ENCODE peak calls at places on chromosomes 11 and 22, in eight cellular contexts. One of them, this sample, is unnamed.

GRCh38 chr11:6900327-6900999 is 8.2 kb upstream of the OR2D2 start:
- DNase-seq in thyroid gland: no peak
- DNase-seq in tibial nerve: no peak
- DNase-seq in upper lobe of left lung: no peak
- DNase-seq in IMR-90: peak; percentile 8
- DNase-seq in A549: no peak
- DNase-seq in prostate gland: no peak
- DNase-seq in spleen: no peak
- DNase-seq in this sample: no peak

GRCh38 chr11:62337682-62338181 is 484 bp downstream of the ASRGL1 start:
- DNase-seq in thyroid gland: peak; percentile 27
- DNase-seq in tibial nerve: no peak
- DNase-seq in upper lobe of left lung: peak; percentile 27
- DNase-seq in IMR-90: no peak
- DNase-seq in A549: peak; percentile 27
- DNase-seq in prostate gland: peak; percentile 28
- DNase-seq in spleen: peak; percentile 80
- DNase-seq in this sample: peak; percentile 19

GRCh38 chr11:46447544-46447943 is 56.0 kb upstream of the CHRM4 start:
- DNase-seq in thyroid gland: no peak
- DNase-seq in tibial nerve: no peak
- DNase-seq in upper lobe of left lung: no peak
- DNase-seq in IMR-90: no peak
- DNase-seq in A549: no peak
- DNase-seq in prostate gland: no peak
- DNase-seq in spleen: no peak
- DNase-seq in this sample: no peak

GRCh38 chr11:78265326-78265725 is 76.6 kb downstream of the USP35 start:
- DNase-seq in thyroid gland: no peak
- DNase-seq in tibial nerve: no peak
- DNase-seq in upper lobe of left lung: no peak
- DNase-seq in IMR-90: peak; percentile 4
- DNase-seq in A549: no peak
- DNase-seq in prostate gland: no peak
- DNase-seq in spleen: no peak
- DNase-seq in this sample: no peak

GRCh38 chr22:36287881-36288515 is 35.1 kb downstream of the APOL1 start:
- DNase-seq in thyroid gland: no peak
- DNase-seq in tibial nerve: no peak
- DNase-seq in upper lobe of left lung: no peak
- DNase-seq in IMR-90: no peak
- DNase-seq in A549: no peak
- DNase-seq in prostate gland: peak; percentile 66
- DNase-seq in spleen: peak; percentile 70
- DNase-seq in this sample: no peak

GRCh38 chr11:783581-784015 is 6.3 kb downstream of the CEND1 start:
- DNase-seq in thyroid gland: peak; percentile 87
- DNase-seq in tibial nerve: peak; percentile 17
- DNase-seq in upper lobe of left lung: peak; percentile 89
- DNase-seq in IMR-90: peak; percentile 96
- DNase-seq in A549: no peak
- DNase-seq in prostate gland: peak; percentile 85
- DNase-seq in spleen: peak; percentile 80
- DNase-seq in this sample: no peak

GRCh38 chr11:501683-502287 is 5.3 kb downstream of the RNH1 start:
- DNase-seq in thyroid gland: no peak
- DNase-seq in tibial nerve: no peak
- DNase-seq in upper lobe of left lung: no peak
- DNase-seq in IMR-90: no peak
- DNase-seq in A549: no peak
- DNase-seq in prostate gland: no peak
- DNase-seq in spleen: no peak
- DNase-seq in this sample: no peak

GRCh38 chr11:267491-267994 is 10.7 kb upstream of the NLRP6 start:
- DNase-seq in thyroid gland: no peak
- DNase-seq in tibial nerve: peak; percentile 53
- DNase-seq in upper lobe of left lung: peak; percentile 79
- DNase-seq in IMR-90: no peak
- DNase-seq in A549: peak; percentile 35
- DNase-seq in prostate gland: peak; percentile 46
- DNase-seq in spleen: peak; percentile 91
- DNase-seq in this sample: no peak

GRCh38 chr11:119403021-119403420 is 20.0 kb downstream of the THY1 start:
- DNase-seq in thyroid gland: no peak
- DNase-seq in tibial nerve: no peak
- DNase-seq in upper lobe of left lung: no peak
- DNase-seq in IMR-90: peak; percentile 29
- DNase-seq in A549: no peak
- DNase-seq in prostate gland: no peak
- DNase-seq in spleen: no peak
- DNase-seq in this sample: no peak

GRCh38 chr11:74134661-74135515 is 35.9 kb downstream of the C2CD3 start:
- DNase-seq in thyroid gland: no peak
- DNase-seq in tibial nerve: no peak
- DNase-seq in upper lobe of left lung: no peak
- DNase-seq in IMR-90: peak; percentile 32
- DNase-seq in A549: no peak
- DNase-seq in prostate gland: no peak
- DNase-seq in spleen: no peak
- DNase-seq in this sample: no peak

GRCh38 chr11:61061081-61061826 is 41.0 kb upstream of the CD5 start:
- DNase-seq in thyroid gland: no peak
- DNase-seq in tibial nerve: no peak
- DNase-seq in upper lobe of left lung: peak; percentile 21
- DNase-seq in IMR-90: no peak
- DNase-seq in A549: no peak
- DNase-seq in prostate gland: no peak
- DNase-seq in spleen: no peak
- DNase-seq in this sample: peak; percentile 19

GRCh38 chr11:57047610-57048009 is 58.9 kb downstream of the OR5AK2 start:
- DNase-seq in thyroid gland: no peak
- DNase-seq in tibial nerve: no peak
- DNase-seq in upper lobe of left lung: no peak
- DNase-seq in IMR-90: no peak
- DNase-seq in A549: no peak
- DNase-seq in prostate gland: no peak
- DNase-seq in spleen: no peak
- DNase-seq in this sample: no peak

GRCh38 chr11:64765291-64765803 is 5.6 kb upstream of the PYGM start:
- DNase-seq in thyroid gland: no peak
- DNase-seq in tibial nerve: no peak
- DNase-seq in upper lobe of left lung: no peak
- DNase-seq in IMR-90: no peak
- DNase-seq in A549: no peak
- DNase-seq in prostate gland: no peak
- DNase-seq in spleen: peak; percentile 79
- DNase-seq in this sample: no peak

GRCh38 chr22:23531283-23531921 is 48.7 kb downstream of the IGLL1 start:
- DNase-seq in thyroid gland: peak; percentile 1
- DNase-seq in tibial nerve: no peak
- DNase-seq in upper lobe of left lung: no peak
- DNase-seq in IMR-90: no peak
- DNase-seq in A549: no peak
- DNase-seq in prostate gland: no peak
- DNase-seq in spleen: peak; percentile 54
- DNase-seq in this sample: no peak

GRCh38 chr11:8533332-8533731 is 60.7 kb downstream of the STK33 start:
- DNase-seq in thyroid gland: peak; percentile 63
- DNase-seq in tibial nerve: no peak
- DNase-seq in upper lobe of left lung: no peak
- DNase-seq in IMR-90: no peak
- DNase-seq in A549: no peak
- DNase-seq in prostate gland: no peak
- DNase-seq in spleen: no peak
- DNase-seq in this sample: no peak

DNA sequence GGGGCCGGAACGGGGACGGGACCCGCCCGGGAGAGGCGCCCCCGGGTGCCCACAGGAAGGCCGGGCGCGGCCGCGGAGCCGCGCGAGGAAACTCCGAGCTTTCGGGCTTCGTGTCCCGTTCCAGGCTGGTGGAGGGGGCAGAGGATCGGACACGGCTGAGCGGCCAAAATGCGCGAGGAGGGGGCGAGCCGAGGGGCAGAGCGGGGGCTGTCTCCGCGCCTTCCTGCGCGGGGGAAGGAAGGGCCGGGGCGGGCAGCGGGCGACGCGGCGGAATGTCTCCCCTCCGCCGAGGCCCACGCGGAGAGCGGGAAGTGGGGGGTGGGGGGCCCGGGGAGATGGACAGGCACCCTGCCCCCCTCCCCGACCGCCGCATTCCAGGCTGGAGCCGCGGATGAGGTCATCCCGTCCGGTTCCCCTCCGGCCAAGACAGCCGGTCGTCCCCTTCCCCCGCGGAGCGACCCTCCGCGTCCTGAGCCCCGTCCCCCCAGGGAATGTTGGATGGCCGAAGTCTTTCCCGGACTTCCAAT is 465 bp downstream of the CDC42EP1 start:
- DNase-seq in thyroid gland: peak; percentile 68
- DNase-seq in tibial nerve: no peak
- DNase-seq in upper lobe of left lung: peak; percentile 46
- DNase-seq in IMR-90: peak; percentile 53
- DNase-seq in A549: no peak
- DNase-seq in prostate gland: no peak
- DNase-seq in spleen: no peak
- DNase-seq in this sample: no peak
- TF ChIP-seq POLR2A in thyroid gland: no peak
- TF ChIP-seq POLR2A in tibial nerve: no peak
- TF ChIP-seq POLR2A in upper lobe of left lung: no peak
- TF ChIP-seq POLR2A in IMR-90: peak; percentile 31
- TF ChIP-seq POLR2A in A549: no peak
- TF ChIP-seq POLR2A in prostate gland: no peak
- TF ChIP-seq POLR2A in spleen: no peak
- TF ChIP-seq POLR2A in this sample: no peak

DNA sequence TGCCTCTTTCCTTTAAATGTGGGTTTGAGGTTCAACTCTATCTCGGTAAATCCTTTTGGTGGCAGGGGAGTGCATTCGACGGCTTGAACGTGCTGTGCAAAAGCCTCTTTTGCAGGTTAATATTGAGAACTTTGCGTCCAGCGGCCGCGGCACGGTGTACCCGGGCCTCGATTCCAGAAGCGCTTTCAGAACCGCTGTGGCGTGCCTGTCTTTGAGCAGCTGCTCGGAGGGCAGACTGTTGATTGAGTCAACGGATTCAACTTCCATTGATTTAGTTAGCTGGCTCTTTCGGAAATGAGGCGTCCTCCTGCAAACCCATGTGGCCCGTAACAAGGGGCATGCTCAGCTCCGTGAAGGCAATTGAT is 1247.8 kb downstream of the BRD1 start:
- DNase-seq in thyroid gland: no peak
- DNase-seq in tibial nerve: no peak
- DNase-seq in upper lobe of left lung: no peak
- DNase-seq in IMR-90: no peak
- DNase-seq in A549: no peak
- DNase-seq in prostate gland: no peak
- DNase-seq in spleen: no peak
- DNase-seq in this sample: no peak
- TF ChIP-seq POLR2A in thyroid gland: no peak
- TF ChIP-seq POLR2A in tibial nerve: no peak
- TF ChIP-seq POLR2A in upper lobe of left lung: no peak
- TF ChIP-seq POLR2A in IMR-90: no peak
- TF ChIP-seq POLR2A in A549: no peak
- TF ChIP-seq POLR2A in prostate gland: no peak
- TF ChIP-seq POLR2A in spleen: no peak
- TF ChIP-seq POLR2A in this sample: no peak

GRCh38 chr22:41946360-41947180 is at the start of gene CENPM:
- DNase-seq in thyroid gland: peak; percentile 94
- DNase-seq in tibial nerve: peak; percentile 86
- DNase-seq in upper lobe of left lung: peak; percentile 89
- DNase-seq in IMR-90: peak; percentile 91
- DNase-seq in A549: peak; percentile 75
- DNase-seq in prostate gland: peak; percentile 93
- DNase-seq in spleen: peak; percentile 97
- DNase-seq in this sample: peak; percentile 70

GRCh38 chr22:41943661-41944209 is 3.2 kb downstream of the CENPM start:
- DNase-seq in thyroid gland: no peak
- DNase-seq in tibial nerve: no peak
- DNase-seq in upper lobe of left lung: no peak
- DNase-seq in IMR-90: peak; percentile 39
- DNase-seq in A549: no peak
- DNase-seq in prostate gland: no peak
- DNase-seq in spleen: no peak
- DNase-seq in this sample: no peak

GRCh38 chr22:41936894-41937169 is 10.1 kb downstream of the CENPM start:
- DNase-seq in thyroid gland: no peak
- DNase-seq in tibial nerve: no peak
- DNase-seq in upper lobe of left lung: no peak
- DNase-seq in IMR-90: no peak
- DNase-seq in A549: no peak
- DNase-seq in prostate gland: no peak
- DNase-seq in spleen: peak; percentile 72
- DNase-seq in this sample: no peak

GRCh38 chr22:41939981-41940852 is 6.7 kb downstream of the CENPM start:
- DNase-seq in thyroid gland: no peak
- DNase-seq in tibial nerve: no peak
- DNase-seq in upper lobe of left lung: peak; percentile 60
- DNase-seq in IMR-90: no peak
- DNase-seq in A549: no peak
- DNase-seq in prostate gland: peak; percentile 75
- DNase-seq in spleen: peak; percentile 95
- DNase-seq in this sample: no peak

DNA sequence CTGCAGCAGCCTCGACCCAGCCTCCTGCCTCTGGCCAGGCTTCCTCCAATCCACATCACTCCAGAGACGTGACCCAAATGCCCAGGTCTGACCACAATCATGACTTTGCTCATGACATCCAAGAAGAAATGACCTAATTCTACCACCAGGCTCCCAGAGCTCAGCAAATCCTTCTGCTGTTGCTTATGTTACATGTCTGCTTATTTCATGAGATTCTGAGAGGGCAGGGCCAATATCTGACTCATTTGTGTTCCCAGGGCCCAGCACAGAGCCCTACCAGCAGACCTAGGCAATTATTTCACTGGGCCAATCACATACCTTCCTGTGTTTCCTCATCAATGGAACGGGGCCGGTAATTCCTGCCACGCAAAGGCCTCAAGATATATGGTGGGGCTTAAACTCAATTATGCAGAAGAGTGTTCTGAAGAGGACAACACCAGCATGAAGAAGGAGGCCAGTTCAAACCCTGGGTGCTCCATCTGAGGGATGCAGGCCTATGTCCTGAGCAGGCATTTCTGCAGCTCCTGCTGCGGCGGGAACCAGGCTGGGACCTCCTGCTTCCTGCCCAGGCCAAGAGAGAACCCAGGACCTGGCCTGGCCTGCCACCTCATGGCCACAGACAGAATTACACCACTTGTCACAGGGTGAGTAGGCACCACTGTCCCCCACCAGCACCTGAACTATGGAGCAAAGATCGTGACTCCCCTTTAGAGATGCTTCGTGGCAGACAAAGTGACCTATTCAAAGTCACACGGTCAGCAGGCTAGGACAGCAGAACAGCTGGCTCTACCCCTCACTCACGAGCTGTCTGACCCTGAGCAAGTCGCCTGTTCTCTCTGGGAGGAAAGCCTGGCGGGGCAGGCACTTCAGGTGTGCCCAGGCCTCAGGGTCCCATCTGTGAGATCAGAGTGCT is 5.8 kb downstream of the CENPM start:
- DNase-seq in thyroid gland: peak; percentile 83
- DNase-seq in tibial nerve: peak; percentile 92
- DNase-seq in upper lobe of left lung: peak; percentile 87
- DNase-seq in IMR-90: peak; percentile 91
- DNase-seq in A549: peak; percentile 59
- DNase-seq in prostate gland: peak; percentile 82
- DNase-seq in spleen: peak; percentile 95
- DNase-seq in this sample: peak; percentile 55
- TF ChIP-seq POLR2A in thyroid gland: no peak
- TF ChIP-seq POLR2A in tibial nerve: no peak
- TF ChIP-seq POLR2A in upper lobe of left lung: no peak
- TF ChIP-seq POLR2A in IMR-90: peak; percentile 65
- TF ChIP-seq POLR2A in A549: no peak
- TF ChIP-seq POLR2A in prostate gland: no peak
- TF ChIP-seq POLR2A in spleen: no peak
- TF ChIP-seq POLR2A in this sample: no peak

GRCh38 chr22:19961201-19961580 is 19.6 kb upstream of the TXNRD2 start:
- DNase-seq in thyroid gland: no peak
- DNase-seq in tibial nerve: no peak
- DNase-seq in upper lobe of left lung: no peak
- DNase-seq in IMR-90: no peak
- DNase-seq in A549: no peak
- DNase-seq in prostate gland: no peak
- DNase-seq in spleen: no peak
- DNase-seq in this sample: no peak
- TF ChIP-seq POLR2A in thyroid gland: no peak
- TF ChIP-seq POLR2A in tibial nerve: no peak
- TF ChIP-seq POLR2A in upper lobe of left lung: no peak
- TF ChIP-seq POLR2A in IMR-90: no peak
- TF ChIP-seq POLR2A in A549: no peak
- TF ChIP-seq POLR2A in prostate gland: no peak
- TF ChIP-seq POLR2A in spleen: no peak
- TF ChIP-seq POLR2A in this sample: no peak